ENCODE peak calls at places on chromosome 3, in five cellular contexts. U, Y, M, S and W are unnamed samples.

GRCh38 chr3:106765342-106765741 is 611.9 kb upstream of the CCDC54 start:
- DNase-seq in U (no peak), Y (no peak), M (no peak), S (no peak), W (no peak)

GRCh38 chr3:182843478-182843877 is 50.2 kb downstream of the ATP11B start:
- DNase-seq in U (no peak), Y (no peak), M (no peak), S (no peak), W (no peak)

GRCh38 chr3:127273196-127273595 is 14.7 kb downstream of the PRR20G start:
- DNase-seq in U (no peak), Y (no peak), M (no peak), S (no peak), W (no peak)

GRCh38 chr3:30370681-30371271 is 235.6 kb upstream of the TGFBR2 start:
- DNase-seq in U (no peak), Y (no peak), M (no peak), S (peak; percentile 9), W (no peak)

GRCh38 chr3:13403213-13403817 is 16.8 kb downstream of the NUP210 start:
- DNase-seq in U (no peak), Y (no peak), M (no peak), S (no peak), W (no peak)

GRCh38 chr3:184262166-184262926 is 993 bp upstream of the CAMK2N2 start:
- DNase-seq in U (no peak), Y (no peak), M (no peak), S (peak; percentile 8), W (no peak)

GRCh38 chr3:52056521-52056967 is at the start of gene DUSP7:
- DNase-seq in U (peak; percentile 83), Y (peak; percentile 93), M (peak; percentile 56), S (peak; percentile 63), W (no peak)

GRCh38 chr3:140053011-140053702 is 118.2 kb downstream of the CLSTN2 start:
- DNase-seq in U (no peak), Y (peak; percentile 50), M (no peak), S (peak; percentile 48), W (no peak)

GRCh38 chr3:4351164-4351855 is 48.1 kb downstream of the SETMAR start:
- DNase-seq in U (no peak), Y (no peak), M (no peak), S (no peak), W (no peak)

GRCh38 chr3:105456017-105456416 is 89.3 kb downstream of the ALCAM start:
- DNase-seq in U (no peak), Y (peak; percentile 11), M (no peak), S (no peak), W (no peak)

GRCh38 chr3:14716593-14716992 is 41.7 kb downstream of the C3orf20 start:
- DNase-seq in U (no peak), Y (no peak), M (no peak), S (no peak), W (no peak)

GRCh38 chr3:144114767-144115166 is 143.1 kb downstream of the DIPK2A start:
- DNase-seq in U (no peak), Y (no peak), M (no peak), S (peak; percentile 16), W (no peak)

GRCh38 chr3:195154793-195155535 is 116.0 kb downstream of the XXYLT1 start:
- DNase-seq in U (peak; percentile 89), Y (peak; percentile 96), M (no peak), S (peak; percentile 66), W (no peak)

GRCh38 chr3:127524300-127524896 is 66.1 kb downstream of the TPRA1 start:
- DNase-seq in U (no peak), Y (no peak), M (no peak), S (peak; percentile 14), W (no peak)

GRCh38 chr3:134378818-134379217 is 4.6 kb upstream of the AMOTL2 start:
- DNase-seq in U (no peak), Y (no peak), M (no peak), S (no peak), W (peak; percentile 42)

GRCh38 chr3:45756055-45756454 is 40.3 kb downstream of the SLC6A20 start:
- DNase-seq in U (no peak), Y (no peak), M (no peak), S (peak; percentile 62), W (no peak)

GRCh38 chr3:14478943-14479550 is 61.1 kb downstream of the GRIP2 start:
- DNase-seq in U (peak; percentile 14), Y (peak; percentile 13), M (no peak), S (no peak), W (no peak)

GRCh38 chr3:74750901-74751300 is 136.4 kb upstream of the CNTN3 start:
- DNase-seq in U (no peak), Y (peak; percentile 47), M (no peak), S (no peak), W (no peak)

GRCh38 chr3:4394048-4394447 is 73.0 kb downstream of the SUMF1 start:
- DNase-seq in U (no peak), Y (no peak), M (no peak), S (no peak), W (no peak)

GRCh38 chr3:131702156-131702555 is 199.4 kb upstream of the MRPL3 start:
- DNase-seq in U (no peak), Y (no peak), M (no peak), S (no peak), W (no peak)

GRCh38 chr3:72567976-72568560 is 280.2 kb downstream of the SHQ1 start:
- DNase-seq in U (no peak), Y (no peak), M (no peak), S (no peak), W (no peak)

GRCh38 chr3:12982619-12983101 is 90.6 kb downstream of the IQSEC1 start:
- DNase-seq in U (no peak), Y (no peak), M (no peak), S (no peak), W (no peak)

GRCh38 chr3:9349321-9350117 is 13.3 kb upstream of the THUMPD3 start:
- DNase-seq in U (no peak), Y (no peak), M (no peak), S (no peak), W (no peak)

GRCh38 chr3:111729087-111729846 is 129.8 kb upstream of the PHLDB2 start:
- DNase-seq in U (peak; percentile 80), Y (peak; percentile 88), M (no peak), S (no peak), W (no peak)

GRCh38 chr3:51384145-51384729 is 854 bp upstream of the MANF start:
- DNase-seq in U (peak; percentile 57), Y (peak; percentile 77), M (no peak), S (peak; percentile 31), W (peak; percentile 68)

GRCh38 chr3:75254685-75255084 is 409.4 kb upstream of the FRG2C start:
- DNase-seq in U (no peak), Y (no peak), M (no peak), S (no peak), W (no peak)

GRCh38 chr3:106850429-106850828 is 526.8 kb upstream of the CCDC54 start:
- DNase-seq in U (no peak), Y (no peak), M (no peak), S (no peak), W (no peak)